ENCODE peak calls at places on chromosomes 11 and 22, in five cellular contexts. O is progenitor cell of endocrine pancreas, W is GM12865, C is AG04450, R is choroid plexus epithelial cell. E is an unnamed sample.

GRCh38 chr11:124807201-124807600 is 7.0 kb upstream of the MSANTD2 start:
- DNase-seq in C (no peak), R (no peak), W (no peak), O (no peak), E (no peak)

GRCh38 chr22:26479792-26480610 is 3.6 kb downstream of the HPS4 start:
- DNase-seq in C (no peak), W (peak; percentile 38), R (no peak), O (no peak), E (no peak)

GRCh38 chr11:86193297-86194095 is 51.1 kb upstream of the EED start:
- DNase-seq in C (peak; percentile 47), W (peak; percentile 85), O (no peak), R (peak; percentile 91), E (no peak)

GRCh38 chr11:3049430-3050243 is 7.6 kb downstream of the CARS1 start:
- DNase-seq in C (peak; percentile 94), W (peak; percentile 94), O (no peak), R (peak; percentile 98), E (peak; percentile 70)

GRCh38 chr22:23219787-23220484 is 39.6 kb downstream of the BCR start:
- DNase-seq in W (peak; percentile 78), C (no peak), R (peak; percentile 63), O (no peak), E (no peak)

GRCh38 chr11:72221386-72221785 is 3.2 kb upstream of the INPPL1 start:
- DNase-seq in R (no peak), W (no peak), C (no peak), O (no peak), E (no peak)

GRCh38 chr11:83272627-83273026 is 13.5 kb downstream of the CCDC90B start:
- DNase-seq in W (no peak), O (no peak), R (peak; percentile 74), C (no peak), E (no peak)

GRCh38 chr11:10542776-10543175 is 1.8 kb upstream of the RNF141 start:
- DNase-seq in C (no peak), O (no peak), R (no peak), W (no peak), E (no peak)

GRCh38 chr22:37804886-37805857 is 2.6 kb upstream of the GCAT start:
- DNase-seq in C (no peak), O (peak; percentile 69), W (peak; percentile 58), R (peak; percentile 85), E (peak; percentile 84)

GRCh38 chr22:19750666-19751490 is 9.7 kb upstream of the TBX1 start:
- DNase-seq in W (no peak), R (peak; percentile 71), C (peak; percentile 34), O (no peak), E (no peak)

GRCh38 chr11:90468923-90469322 is 246.1 kb upstream of the CHORDC1 start:
- DNase-seq in R (peak; percentile 39), C (no peak), O (no peak), W (no peak), E (no peak)

GRCh38 chr22:46980392-46980791 is 217.9 kb downstream of the TBC1D22A start:
- DNase-seq in W (no peak), R (no peak), C (no peak), O (no peak), E (no peak)

GRCh38 chr11:5684627-5685362 is at the start of gene TRIM5:
- DNase-seq in O (peak; percentile 49), R (peak; percentile 99), W (peak; percentile 90), C (peak; percentile 95), E (peak; percentile 61)

GRCh38 chr11:38824573-38824972 is 2226.5 kb upstream of the RAG2 start:
- DNase-seq in W (peak; percentile 1), O (no peak), C (no peak), R (peak; percentile 58), E (no peak)

GRCh38 chr22:44380716-44381500 is 68.2 kb upstream of the SHISAL1 start:
- DNase-seq in W (no peak), C (no peak), O (no peak), R (no peak), E (peak; percentile 8)

GRCh38 chr22:31019276-31019930 is 50.3 kb downstream of the TUG1 start:
- DNase-seq in O (no peak), W (no peak), R (no peak), C (no peak), E (no peak)

GRCh38 chr11:2428322-2428795 is 16.0 kb downstream of the TRPM5 start:
- DNase-seq in O (peak; percentile 71), R (peak; percentile 67), W (peak; percentile 67), C (no peak), E (peak; percentile 98)

GRCh38 chr11:1531961-1532586 is 40.0 kb downstream of the DUSP8 start:
- DNase-seq in O (no peak), C (no peak), R (no peak), W (no peak), E (no peak)

GRCh38 chr11:94790771-94791180 is 22.6 kb downstream of the AMOTL1 start:
- DNase-seq in R (no peak), C (no peak), W (no peak), O (no peak), E (no peak)

GRCh38 chr11:86551286-86551685 is 121.1 kb downstream of the ME3 start:
- DNase-seq in R (peak; percentile 97), W (peak; percentile 32), O (no peak), C (peak; percentile 76), E (no peak)

GRCh38 chr22:22156716-22157499 is 87.7 kb upstream of the VPREB1 start:
- DNase-seq in C (peak; percentile 33), R (peak; percentile 85), W (peak; percentile 93), O (peak; percentile 51), E (no peak)

GRCh38 chr11:103907548-103908455 is 128.6 kb upstream of the DDI1 start:
- DNase-seq in C (no peak), O (no peak), W (peak; percentile 31), R (peak; percentile 73), E (no peak)

GRCh38 chr11:3161720-3162409 is 3.2 kb downstream of the OSBPL5 start:
- DNase-seq in R (no peak), O (no peak), W (no peak), C (no peak), E (no peak)

GRCh38 chr11:65779919-65780769 is 632 bp downstream of the AP5B1 start:
- DNase-seq in O (peak; percentile 82), W (peak; percentile 91), R (peak; percentile 83), C (peak; percentile 11), E (no peak)

GRCh38 chr11:33463059-33463458 is 205.9 kb downstream of the HIPK3 start:
- DNase-seq in C (no peak), O (no peak), R (peak; percentile 25), W (no peak), E (no peak)

GRCh38 chr11:36361472-36361871 is 65.4 kb downstream of the PRR5L start:
- DNase-seq in R (no peak), O (no peak), W (no peak), C (no peak), E (no peak)

GRCh38 chr11:36362902-36363301 is 66.8 kb downstream of the PRR5L start:
- DNase-seq in C (peak; percentile 52), O (no peak), W (no peak), R (peak; percentile 82), E (no peak)

GRCh38 chr11:36361901-36362391 is 65.9 kb downstream of the PRR5L start:
- DNase-seq in W (no peak), R (peak; percentile 93), O (no peak), C (peak; percentile 68), E (no peak)

GRCh38 chr11:36360318-36360717 is 64.2 kb downstream of the PRR5L start:
- DNase-seq in R (no peak), C (no peak), W (peak; percentile 37), O (no peak), E (no peak)

DNA sequence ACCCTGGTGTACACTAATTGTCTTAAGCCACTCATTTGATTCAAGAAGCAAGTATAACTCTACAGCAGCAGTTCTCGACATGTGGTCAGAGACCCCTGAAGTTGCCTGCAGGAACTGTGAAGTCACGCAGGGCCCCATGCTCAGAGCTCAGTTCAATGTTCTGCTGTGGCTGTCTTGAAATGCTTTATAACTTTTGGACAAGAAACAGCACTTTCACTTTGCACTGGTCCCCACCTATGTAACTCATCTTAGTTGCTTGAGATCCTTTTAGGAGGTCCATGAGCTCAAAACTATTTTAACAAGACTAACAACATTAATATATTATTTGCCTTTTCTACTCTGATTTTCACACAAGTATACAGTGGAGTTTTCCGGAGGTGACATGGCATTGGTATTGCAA is 64.7 kb downstream of the PRR5L start:
- DNase-seq in W (no peak), R (peak; percentile 34), C (no peak), O (no peak), E (no peak)
- TF ChIP-seq CTCF in W (no peak), R (no peak), C (no peak), O (no peak), E (no peak)

GRCh38 chr11:133408402-133408801 is 123.9 kb downstream of the OPCML start:
- DNase-seq in O (no peak), W (no peak), R (no peak), C (no peak), E (no peak)

GRCh38 chr11:133406493-133406892 is 125.8 kb downstream of the OPCML start:
- DNase-seq in O (no peak), R (no peak), W (no peak), C (no peak), E (no peak)

GRCh38 chr11:133399855-133400625 is 132.3 kb downstream of the OPCML start:
- DNase-seq in R (no peak), W (no peak), C (no peak), O (no peak), E (no peak)

GRCh38 chr11:133402551-133402950 is 129.8 kb downstream of the OPCML start:
- DNase-seq in R (no peak), C (no peak), W (no peak), O (no peak), E (no peak)

DNA sequence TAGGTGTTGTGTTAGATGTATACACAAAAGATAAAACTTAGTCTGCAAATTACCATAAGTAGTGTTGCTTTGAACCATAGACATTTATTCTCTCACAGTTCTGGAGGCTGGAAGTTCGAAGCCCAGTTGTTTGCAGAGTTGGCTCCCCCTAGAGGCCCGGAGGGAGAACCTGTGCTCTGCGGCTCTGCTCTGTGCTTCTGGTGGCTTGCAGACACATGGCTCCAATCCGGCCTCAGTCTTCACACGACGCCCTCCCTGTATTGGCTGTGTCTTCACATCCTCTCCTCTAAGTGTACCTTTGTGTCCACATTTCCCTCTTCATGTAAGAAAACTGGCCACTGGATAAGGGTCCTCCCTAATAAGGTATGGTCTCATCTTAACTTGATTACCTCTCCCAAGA is 128.4 kb downstream of the OPCML start:
- DNase-seq in W (peak; percentile 35), O (no peak), R (no peak), C (no peak), E (no peak)
- TF ChIP-seq CTCF in W (peak; percentile 48), O (peak; percentile 33), R (no peak), C (no peak), E (no peak)

GRCh38 chr11:31045335-31045734 is 324.2 kb downstream of the DCDC1 start:
- DNase-seq in W (peak; percentile 9), O (no peak), R (peak; percentile 49), C (no peak), E (no peak)
- TF ChIP-seq CTCF in W (peak; percentile 14), O (peak; percentile 61), R (peak; percentile 52), C (peak; percentile 22), E (no peak)

GRCh38 chr11:64642418-64642735 is 51.4 kb downstream of the SLC22A12 start:
- DNase-seq in C (no peak), R (no peak), W (no peak), O (no peak), E (no peak)

GRCh38 chr11:64643258-64643881 is 52.4 kb downstream of the SLC22A12 start:
- DNase-seq in W (no peak), O (no peak), C (no peak), R (no peak), E (no peak)

GRCh38 chr11:64642876-64643257 is 51.8 kb downstream of the SLC22A12 start:
- DNase-seq in C (no peak), R (no peak), O (no peak), W (no peak), E (no peak)

GRCh38 chr11:64643927-64644326 is 52.9 kb downstream of the SLC22A12 start:
- DNase-seq in C (no peak), R (no peak), O (no peak), W (no peak), E (no peak)

GRCh38 chr11:64644348-64645242 is 53.6 kb downstream of the SLC22A12 start:
- DNase-seq in R (no peak), C (no peak), O (no peak), W (no peak), E (no peak)
- TF ChIP-seq CTCF in R (peak; percentile 40), C (no peak), O (peak; percentile 39), W (no peak), E (no peak)

E was measured in omental fat pad.